ENCODE peak calls at places on chromosomes 12 and 14, in four cellular contexts. One of them, this sample, is unnamed.

GRCh38 chr14:58414845-58415244 is 12.5 kb downstream of the TIMM9 start:
- DNase-seq in thoracic aorta: no peak
- DNase-seq in lower leg skin: no peak
- DNase-seq in tibial nerve: no peak
- DNase-seq in this sample: no peak

GRCh38 chr12:6052206-6052939 is 72.1 kb downstream of the VWF start:
- DNase-seq in thoracic aorta: no peak
- DNase-seq in lower leg skin: no peak
- DNase-seq in tibial nerve: no peak
- DNase-seq in this sample: no peak

GRCh38 chr14:49886523-49886922 is 6.4 kb upstream of the ARF6 start:
- DNase-seq in thoracic aorta: no peak
- DNase-seq in lower leg skin: no peak
- DNase-seq in tibial nerve: no peak
- DNase-seq in this sample: no peak

GRCh38 chr14:94646481-94646880 is 34.3 kb downstream of the SERPINA3 start:
- DNase-seq in thoracic aorta: no peak
- DNase-seq in lower leg skin: peak
- DNase-seq in tibial nerve: no peak
- DNase-seq in this sample: peak

GRCh38 chr12:47591387-47591786 is 114.4 kb downstream of the RPAP3 start:
- DNase-seq in thoracic aorta: no peak
- DNase-seq in lower leg skin: no peak
- DNase-seq in tibial nerve: no peak
- DNase-seq in this sample: peak

GRCh38 chr12:101671157-101671791 is 26.2 kb upstream of the CHPT1 start:
- DNase-seq in thoracic aorta: no peak
- DNase-seq in lower leg skin: no peak
- DNase-seq in tibial nerve: no peak
- DNase-seq in this sample: no peak

GRCh38 chr12:2248087-2248900 is 195.5 kb downstream of the CACNA1C start:
- DNase-seq in thoracic aorta: no peak
- DNase-seq in lower leg skin: no peak
- DNase-seq in tibial nerve: no peak
- DNase-seq in this sample: no peak

GRCh38 chr12:81819991-81820633 is 61.0 kb upstream of the PPFIA2 start:
- DNase-seq in thoracic aorta: no peak
- DNase-seq in lower leg skin: no peak
- DNase-seq in tibial nerve: no peak
- DNase-seq in this sample: no peak

GRCh38 chr14:35287481-35288013 is 4.6 kb upstream of the PSMA6 start:
- DNase-seq in thoracic aorta: no peak
- DNase-seq in lower leg skin: no peak
- DNase-seq in tibial nerve: no peak
- DNase-seq in this sample: no peak

GRCh38 chr12:77032406-77032805 is 33.0 kb downstream of the E2F7 start:
- DNase-seq in thoracic aorta: no peak
- DNase-seq in lower leg skin: no peak
- DNase-seq in tibial nerve: no peak
- DNase-seq in this sample: no peak

GRCh38 chr14:55707365-55707804 is 127.4 kb downstream of the KTN1 start:
- DNase-seq in thoracic aorta: no peak
- DNase-seq in lower leg skin: no peak
- DNase-seq in tibial nerve: no peak
- DNase-seq in this sample: peak

GRCh38 chr14:68145539-68145938 is 326.0 kb downstream of the RAD51B start:
- DNase-seq in thoracic aorta: no peak
- DNase-seq in lower leg skin: no peak
- DNase-seq in tibial nerve: no peak
- DNase-seq in this sample: no peak

GRCh38 chr12:75446857-75447256 is 33.7 kb upstream of the GLIPR1 start:
- DNase-seq in thoracic aorta: no peak
- DNase-seq in lower leg skin: no peak
- DNase-seq in tibial nerve: no peak
- DNase-seq in this sample: no peak

GRCh38 chr12:68180792-68181744 is 21.5 kb upstream of the IFNG start:
- DNase-seq in thoracic aorta: no peak
- DNase-seq in lower leg skin: no peak
- DNase-seq in tibial nerve: no peak
- DNase-seq in this sample: peak

GRCh38 chr12:14768823-14769405 is 34.4 kb downstream of the WBP11 start:
- DNase-seq in thoracic aorta: peak
- DNase-seq in lower leg skin: peak
- DNase-seq in tibial nerve: no peak
- DNase-seq in this sample: no peak

GRCh38 chr12:22658214-22658613 is 33.2 kb downstream of the ETNK1 start:
- DNase-seq in thoracic aorta: no peak
- DNase-seq in lower leg skin: no peak
- DNase-seq in tibial nerve: no peak
- DNase-seq in this sample: no peak

GRCh38 chr12:122097641-122098364 is 19.2 kb downstream of the MLXIP start:
- DNase-seq in thoracic aorta: no peak
- DNase-seq in lower leg skin: no peak
- DNase-seq in tibial nerve: no peak
- DNase-seq in this sample: no peak

GRCh38 chr14:60515696-60516284 is 6.8 kb downstream of the SIX6 start:
- DNase-seq in thoracic aorta: no peak
- DNase-seq in lower leg skin: no peak
- DNase-seq in tibial nerve: no peak
- DNase-seq in this sample: no peak

GRCh38 chr12:127115468-127116035 is 1151.4 kb upstream of the TMEM132C start:
- DNase-seq in thoracic aorta: no peak
- DNase-seq in lower leg skin: no peak
- DNase-seq in tibial nerve: no peak
- DNase-seq in this sample: no peak

GRCh38 chr14:61101803-61102548 is 120.9 kb downstream of the SLC38A6 start:
- DNase-seq in thoracic aorta: no peak
- DNase-seq in lower leg skin: no peak
- DNase-seq in tibial nerve: no peak
- DNase-seq in this sample: peak

GRCh38 chr14:63147018-63147417 is 57.2 kb upstream of the RHOJ start:
- DNase-seq in thoracic aorta: no peak
- DNase-seq in lower leg skin: no peak
- DNase-seq in tibial nerve: no peak
- DNase-seq in this sample: no peak

GRCh38 chr12:33116284-33116683 is 219.7 kb upstream of the PKP2 start:
- DNase-seq in thoracic aorta: no peak
- DNase-seq in lower leg skin: no peak
- DNase-seq in tibial nerve: no peak
- DNase-seq in this sample: no peak

GRCh38 chr14:20415723-20416622 is 2.7 kb upstream of the TEP1 start:
- DNase-seq in thoracic aorta: no peak
- DNase-seq in lower leg skin: peak
- DNase-seq in tibial nerve: no peak
- DNase-seq in this sample: peak

GRCh38 chr14:39107624-39108023 is 4.6 kb upstream of the SEC23A start:
- DNase-seq in thoracic aorta: no peak
- DNase-seq in lower leg skin: no peak
- DNase-seq in tibial nerve: no peak
- DNase-seq in this sample: peak

GRCh38 chr12:6046511-6047180 is 77.8 kb downstream of the VWF start:
- DNase-seq in thoracic aorta: no peak
- DNase-seq in lower leg skin: no peak
- DNase-seq in tibial nerve: no peak
- DNase-seq in this sample: no peak

GRCh38 chr12:46201284-46201789 is 67.5 kb downstream of the SLC38A1 start:
- DNase-seq in thoracic aorta: no peak
- DNase-seq in lower leg skin: no peak
- DNase-seq in tibial nerve: no peak
- DNase-seq in this sample: no peak

GRCh38 chr12:79174656-79175055 is 310.1 kb downstream of the SYT1 start:
- DNase-seq in thoracic aorta: no peak
- DNase-seq in lower leg skin: no peak
- DNase-seq in tibial nerve: no peak
- DNase-seq in this sample: peak
- TF ChIP-seq CTCF in thoracic aorta: no peak
- TF ChIP-seq CTCF in lower leg skin: no peak
- TF ChIP-seq CTCF in tibial nerve: no peak
- TF ChIP-seq CTCF in this sample: peak

GRCh38 chr14:104266643-104267575 is 128.5 kb downstream of the KIF26A start:
- DNase-seq in thoracic aorta: no peak
- DNase-seq in lower leg skin: no peak
- DNase-seq in tibial nerve: no peak
- DNase-seq in this sample: no peak

GRCh38 chr14:104265918-104266642 is 127.7 kb downstream of the KIF26A start:
- DNase-seq in thoracic aorta: no peak
- DNase-seq in lower leg skin: peak
- DNase-seq in tibial nerve: no peak
- DNase-seq in this sample: no peak

GRCh38 chr14:104268725-104269436 is 130.5 kb downstream of the KIF26A start:
- DNase-seq in thoracic aorta: no peak
- DNase-seq in lower leg skin: peak
- DNase-seq in tibial nerve: no peak
- DNase-seq in this sample: no peak

GRCh38 chr14:104267895-104268294 is 129.5 kb downstream of the KIF26A start:
- DNase-seq in thoracic aorta: no peak
- DNase-seq in lower leg skin: no peak
- DNase-seq in tibial nerve: no peak
- DNase-seq in this sample: no peak

GRCh38 chr14:104268295-104268694 is 129.9 kb downstream of the KIF26A start:
- DNase-seq in thoracic aorta: no peak
- DNase-seq in lower leg skin: no peak
- DNase-seq in tibial nerve: no peak
- DNase-seq in this sample: no peak
- H3K4me3 ChIP-seq in thoracic aorta: no peak
- H3K4me3 ChIP-seq in lower leg skin: no peak
- H3K4me3 ChIP-seq in tibial nerve: no peak
- H3K4me3 ChIP-seq in this sample: no peak

DNA sequence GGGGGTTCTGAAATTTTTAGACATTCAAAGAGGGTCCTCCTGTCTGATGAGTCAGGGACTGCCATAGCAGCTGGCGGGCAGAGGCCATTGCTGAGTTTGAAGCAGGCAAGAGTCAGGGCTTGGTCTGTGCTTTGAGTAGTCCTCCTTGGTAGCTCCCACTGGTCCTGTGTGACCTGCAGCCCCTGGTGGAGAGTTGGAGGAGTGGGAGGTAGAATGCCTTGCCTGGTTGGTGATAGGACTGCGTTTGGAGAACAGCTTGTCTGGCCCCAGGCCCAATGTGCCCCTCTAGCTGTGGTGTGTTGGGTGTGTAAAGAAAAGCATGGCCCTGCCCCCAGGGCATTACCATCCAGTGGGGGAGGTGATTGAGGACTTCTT is 116.7 kb downstream of the BEGAIN start:
- DNase-seq in thoracic aorta: no peak
- DNase-seq in lower leg skin: no peak
- DNase-seq in tibial nerve: no peak
- DNase-seq in this sample: no peak
- TF ChIP-seq CTCF in thoracic aorta: no peak
- TF ChIP-seq CTCF in lower leg skin: no peak
- TF ChIP-seq CTCF in tibial nerve: no peak
- TF ChIP-seq CTCF in this sample: no peak

DNA sequence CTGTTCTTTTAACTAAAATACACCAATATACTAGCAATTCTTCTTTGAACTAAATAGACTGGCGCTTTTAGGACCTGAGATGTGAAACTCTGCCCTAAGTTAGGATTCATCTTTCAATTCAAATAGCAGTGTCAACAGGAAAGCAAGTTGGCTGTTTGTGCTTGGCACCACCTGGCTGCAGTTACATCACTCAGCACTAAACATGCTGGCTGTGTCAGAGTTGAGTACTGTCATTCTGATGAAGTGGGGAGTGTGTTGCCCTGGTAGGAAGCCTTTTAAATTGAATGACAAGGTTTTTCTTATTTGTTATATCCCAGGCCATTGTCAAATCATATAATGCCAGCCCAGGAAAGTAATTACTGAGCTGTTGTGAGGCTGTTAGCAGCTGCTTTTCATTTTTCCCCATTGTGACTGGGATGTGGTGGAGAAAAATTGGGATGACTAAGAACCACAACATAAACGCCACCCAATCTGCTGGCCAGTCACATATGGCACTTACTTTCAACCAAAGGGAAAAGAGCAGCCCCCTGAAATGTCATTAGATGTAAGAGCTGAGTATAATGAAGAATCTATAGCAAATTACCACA is 106.5 kb upstream of the PRKD1 start:
- DNase-seq in thoracic aorta: no peak
- DNase-seq in lower leg skin: no peak
- DNase-seq in tibial nerve: no peak
- DNase-seq in this sample: no peak
- H3K4me3 ChIP-seq in thoracic aorta: no peak
- H3K4me3 ChIP-seq in lower leg skin: no peak
- H3K4me3 ChIP-seq in tibial nerve: no peak
- H3K4me3 ChIP-seq in this sample: no peak

DNA sequence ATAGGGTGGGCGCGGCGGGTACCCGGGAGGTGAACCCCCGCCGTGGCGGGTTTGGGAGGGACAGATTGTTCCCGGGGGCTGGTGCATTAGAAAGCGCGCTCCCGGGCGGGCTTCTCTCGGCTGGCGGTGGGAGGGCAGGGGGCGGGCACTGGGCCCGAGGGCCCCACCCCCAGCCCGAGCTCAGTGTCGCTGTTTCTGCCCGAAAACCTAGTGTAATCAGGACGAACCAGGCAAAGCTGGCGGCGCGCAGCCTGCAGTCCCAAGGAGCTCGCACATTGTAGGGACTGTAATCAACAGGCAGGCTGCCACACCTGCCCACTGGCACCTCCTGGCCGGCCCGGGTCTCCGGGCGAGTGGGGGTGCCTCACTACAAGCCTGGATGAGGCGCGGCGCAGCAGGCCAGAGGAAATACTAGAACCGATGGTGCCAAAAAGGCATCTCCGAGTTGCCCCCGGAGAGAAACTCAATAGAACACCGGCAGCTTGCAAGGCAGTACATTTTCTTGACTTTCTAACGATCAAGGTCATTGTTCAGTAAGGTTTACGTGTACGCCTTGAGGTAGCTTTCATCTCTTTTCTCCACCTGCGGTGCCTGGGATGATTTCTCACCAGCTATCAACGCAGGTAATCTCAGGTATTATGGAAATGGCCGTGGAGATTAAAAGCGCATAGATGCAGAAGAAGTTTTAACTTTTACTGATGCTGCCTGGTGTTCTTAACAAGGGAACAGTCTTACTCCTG is 845 bp upstream of the SPTB start:
- DNase-seq in thoracic aorta: no peak
- DNase-seq in lower leg skin: peak
- DNase-seq in tibial nerve: no peak
- DNase-seq in this sample: peak
- TF ChIP-seq CTCF in thoracic aorta: no peak
- TF ChIP-seq CTCF in lower leg skin: no peak
- TF ChIP-seq CTCF in tibial nerve: no peak
- TF ChIP-seq CTCF in this sample: no peak